ENCODE peak calls at places on chromosomes 16 and 17, in ten cellular contexts. X is neural progenitor cell, L is neuronal stem cell, T is H9, H is mesendoderm, R is SK-N-SH, P is IMR-90, W is PC-3, G is fibroblast of lung, I is H1. J is an unnamed sample. For H3K4me1, the result is how much of the 10 kb centered on the place peaks cover.

GRCh38 chr16:77869997-77870813 is 81.8 kb downstream of the VAT1L start:
- DNase-seq in X (no peak), L (no peak), T (no peak), H (peak), R (no peak), P (no peak), W (no peak), G (peak), I (no peak), J (peak)

GRCh38 chr17:42944211-42944610 is 20.0 kb downstream of the AARSD1 start:
- DNase-seq in X (no peak), L (no peak), T (no peak), H (no peak), R (no peak), P (peak), W (no peak), G (no peak), I (no peak), J (no peak)

GRCh38 chr17:57999496-58000017 is 7.5 kb downstream of the SRSF1 start:
- DNase-seq in X (peak), L (peak), T (no peak), H (peak), R (peak), P (peak), W (peak), G (peak), I (no peak), J (peak)

GRCh38 chr17:19650826-19651225 is 2.3 kb downstream of the ALDH3A2 start:
- DNase-seq in X (no peak), L (no peak), T (no peak), H (no peak), R (no peak), P (peak), W (peak), G (peak), I (no peak), J (peak)

GRCh38 chr17:74858672-74859438 is 830 bp downstream of the GRIN2C start:
- DNase-seq in X (no peak), L (no peak), T (no peak), H (no peak), R (no peak), P (no peak), W (no peak), G (no peak), I (no peak), J (no peak)

GRCh38 chr17:6000426-6000825 is 69.8 kb upstream of the WSCD1 start:
- DNase-seq in X (no peak), L (no peak), T (no peak), H (no peak), R (no peak), P (no peak), W (no peak), G (no peak), I (no peak), J (no peak)

GRCh38 chr17:43945074-43945824 is 3.0 kb upstream of the PPY start:
- DNase-seq in X (no peak), L (no peak), T (no peak), H (no peak), R (no peak), P (peak), W (no peak), G (peak), I (no peak), J (peak)

GRCh38 chr16:85612801-85613608 is at the start of gene GSE1:
- DNase-seq in X (peak), L (peak), T (peak), H (peak), R (peak), P (peak), W (peak), G (peak), I (peak), J (peak)

GRCh38 chr16:88691924-88692560 is 5.7 kb upstream of the SNAI3 start:
- DNase-seq in X (no peak), L (no peak), T (no peak), H (no peak), R (no peak), P (no peak), W (no peak), G (no peak), I (no peak), J (no peak)

GRCh38 chr17:83028851-83029250 is 50.6 kb upstream of the METRNL start:
- DNase-seq in X (no peak), L (no peak), T (no peak), H (no peak), R (no peak), P (no peak), W (no peak), G (no peak), I (no peak), J (no peak)

GRCh38 chr17:73401911-73402310 is 90.1 kb upstream of the CDC42EP4 start:
- DNase-seq in X (peak), L (peak), T (peak), H (peak), R (peak), P (peak), W (no peak), G (peak), I (peak), J (no peak)

GRCh38 chr17:37019117-37019744 is 70.5 kb downstream of the AATF start:
- DNase-seq in X (peak), L (peak), T (no peak), H (no peak), R (no peak), P (no peak), W (no peak), G (no peak), I (no peak), J (no peak)

GRCh38 chr17:39755550-39756375 is 18.0 kb downstream of the GRB7 start:
- DNase-seq in X (no peak), L (no peak), T (peak), H (no peak), R (no peak), P (peak), W (no peak), G (no peak), I (no peak), J (no peak)

GRCh38 chr17:17567631-17568030 is 23.9 kb downstream of the PEMT start:
- DNase-seq in X (no peak), L (no peak), T (no peak), H (no peak), R (peak), P (peak), W (no peak), G (peak), I (no peak), J (peak)

GRCh38 chr16:63057342-63057741 is 1021.1 kb upstream of the CDH8 start:
- DNase-seq in X (no peak), L (no peak), T (no peak), H (no peak), R (no peak), P (no peak), W (no peak), G (no peak), I (no peak), J (no peak)

GRCh38 chr17:38797828-38798227 is 1.5 kb downstream of the PIP4K2B start:
- DNase-seq in X (no peak), L (no peak), T (no peak), H (no peak), R (no peak), P (peak), W (no peak), G (no peak), I (no peak), J (no peak)

GRCh38 chr17:34365340-34365739 is 2.3 kb upstream of the CCL1 start:
- DNase-seq in X (no peak), L (no peak), T (no peak), H (no peak), R (no peak), P (no peak), W (no peak), G (no peak), I (no peak), J (no peak)

GRCh38 chr16:2523801-2524231 is 3.6 kb downstream of the AMDHD2 start:
- DNase-seq in X (no peak), L (no peak), T (peak), H (no peak), R (no peak), P (no peak), W (no peak), G (no peak), I (no peak), J (no peak)

GRCh38 chr17:42039794-42040763 is 10.3 kb downstream of the C17orf113 start:
- DNase-seq in X (no peak), L (no peak), T (peak), H (no peak), R (no peak), P (no peak), W (no peak), G (peak), I (no peak), J (no peak)

GRCh38 chr16:88363239-88363891 is 19.4 kb upstream of the ZNF469 start:
- DNase-seq in X (no peak), L (no peak), T (no peak), H (no peak), R (no peak), P (no peak), W (no peak), G (no peak), I (no peak), J (no peak)

GRCh38 chr16:29719063-29719462 is 26.7 kb downstream of the C16orf54 start:
- DNase-seq in X (no peak), L (no peak), T (peak), H (no peak), R (no peak), P (no peak), W (no peak), G (no peak), I (no peak), J (no peak)

GRCh38 chr16:15811778-15812750 is 44.8 kb downstream of the MYH11 start:
- DNase-seq in X (peak), L (peak), T (no peak), H (peak), R (no peak), P (peak), W (peak), G (peak), I (no peak), J (peak)

GRCh38 chr16:89720520-89720858 is 209 bp downstream of the VPS9D1 start:
- DNase-seq in X (peak), L (peak), T (peak), H (peak), R (peak), P (no peak), W (peak), G (peak), I (peak), J (no peak)

GRCh38 chr17:6444573-6445335 is 499 bp downstream of the PIMREG start:
- DNase-seq in X (peak), L (no peak), T (no peak), H (no peak), R (no peak), P (no peak), W (no peak), G (no peak), I (no peak), J (no peak)

GRCh38 chr17:5788266-5788900 is 204.1 kb upstream of the NLRP1 start:
- DNase-seq in X (no peak), L (no peak), T (no peak), H (peak), R (no peak), P (peak), W (peak), G (peak), I (no peak), J (peak)

GRCh38 chr16:63100082-63100481 is 1063.8 kb upstream of the CDH8 start:
- DNase-seq in X (peak), L (no peak), T (no peak), H (no peak), R (no peak), P (no peak), W (no peak), G (no peak), I (no peak), J (no peak)

GRCh38 chr17:1486802-1487695 is 5.4 kb downstream of the MYO1C start:
- DNase-seq in X (peak), L (peak), T (peak), H (peak), R (no peak), P (no peak), W (no peak), G (peak), I (peak), J (peak)

GRCh38 chr16:47712276-47713224 is 251.4 kb downstream of the PHKB start:
- DNase-seq in X (no peak), L (no peak), T (no peak), H (no peak), R (peak), P (no peak), W (peak), G (peak), I (no peak), J (peak)

GRCh38 chr16:8861563-8862308 is 7.1 kb downstream of the CARHSP1 start:
- DNase-seq in X (no peak), L (no peak), T (no peak), H (no peak), R (no peak), P (no peak), W (no peak), G (no peak), I (no peak), J (no peak)

GRCh38 chr17:8887834-8888703 is 20.6 kb upstream of the PIK3R6 start:
- DNase-seq in X (peak), L (peak), T (peak), H (peak), R (peak), P (no peak), W (peak), G (peak), I (peak), J (peak)

GRCh38 chr16:3879887-3880564 is 487 bp downstream of the CREBBP start:
- DNase-seq in X (peak), L (no peak), T (peak), H (peak), R (peak), P (peak), W (peak), G (peak), I (no peak), J (peak)

GRCh38 chr17:49618112-49618611 is 42.5 kb downstream of the NXPH3 start:
- DNase-seq in X (no peak), L (no peak), T (no peak), H (no peak), R (no peak), P (peak), W (no peak), G (peak), I (no peak), J (peak)

GRCh38 chr16:75264531-75264998 is 13.1 kb upstream of the BCAR1 start:
- DNase-seq in X (no peak), L (no peak), T (no peak), H (no peak), R (peak), P (peak), W (no peak), G (no peak), I (no peak), J (no peak)

GRCh38 chr16:69095179-69095578 is 10.3 kb upstream of the HAS3 start:
- DNase-seq in X (no peak), L (no peak), T (no peak), H (no peak), R (no peak), P (no peak), W (no peak), G (no peak), I (no peak), J (no peak)

GRCh38 chr17:57580055-57580739 is 164.9 kb downstream of the CCDC182 start:
- DNase-seq in X (peak), L (no peak), T (no peak), H (no peak), R (no peak), P (no peak), W (no peak), G (no peak), I (no peak), J (no peak)

GRCh38 chr17:9226130-9226793 is 205.0 kb downstream of the NTN1 start:
- DNase-seq in X (no peak), L (no peak), T (no peak), H (no peak), R (no peak), P (no peak), W (no peak), G (no peak), I (no peak), J (no peak)

GRCh38 chr16:675884-676564 is 553 bp downstream of the RHBDL1 start:
- DNase-seq in X (no peak), L (no peak), T (no peak), H (no peak), R (no peak), P (no peak), W (no peak), G (no peak), I (peak), J (no peak)

GRCh38 chr17:20988001-20988641 is 54.7 kb downstream of the USP22 start:
- DNase-seq in X (no peak), L (no peak), T (peak), H (no peak), R (no peak), P (no peak), W (no peak), G (no peak), I (no peak), J (no peak)

GRCh38 chr16:69566437-69567030 is 768 bp downstream of the NFAT5 start:
- DNase-seq in X (peak), L (peak), T (peak), H (no peak), R (peak), P (peak), W (peak), G (peak), I (peak), J (peak)

GRCh38 chr17:68829211-68829610 is 126.0 kb downstream of the ABCA8 start:
- DNase-seq in X (no peak), L (no peak), T (no peak), H (no peak), R (no peak), P (no peak), W (no peak), G (no peak), I (no peak), J (no peak)

DNA sequence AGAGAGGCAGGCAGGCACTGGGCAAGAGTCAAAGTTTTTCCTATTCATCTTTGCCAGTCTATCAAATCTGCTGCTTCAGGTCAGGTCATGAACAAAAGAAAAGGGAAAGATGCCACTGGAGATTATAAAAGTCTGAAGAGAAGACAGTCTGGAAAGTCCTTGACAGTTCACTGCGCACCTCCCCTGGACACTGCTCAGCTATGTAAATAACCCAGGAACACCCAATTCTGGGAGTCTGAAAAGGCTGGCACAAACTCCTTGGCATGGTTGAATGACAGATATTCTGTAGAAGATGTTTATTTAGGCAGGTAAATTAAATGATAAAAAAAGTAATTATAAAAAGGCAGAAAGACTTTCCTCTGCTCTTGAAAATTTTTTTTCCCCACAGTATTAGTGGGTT is 5.2 kb upstream of the CORO6 start:
- DNase-seq in X (no peak), L (no peak), T (no peak), H (no peak), R (no peak), P (no peak), W (no peak), G (no peak), I (no peak), J (no peak)
- H3K4me2 ChIP-seq in X (no peak), L (no peak), T (no peak), H (no peak), R (no peak), P (no peak), W (no peak), G (no peak), I (no peak), J (no peak)

GRCh38 chr17:78708510-78708973 is 73.5 kb downstream of the CYTH1 start:
- DNase-seq in X (peak), L (peak), T (peak), H (peak), R (peak), P (peak), W (peak), G (peak), I (peak), J (peak)

GRCh38 chr17:78707016-78707415 is 75.1 kb downstream of the CYTH1 start:
- DNase-seq in X (no peak), L (no peak), T (no peak), H (no peak), R (peak), P (no peak), W (peak), G (peak), I (no peak), J (no peak)

GRCh38 chr17:78706271-78706915 is 75.7 kb downstream of the CYTH1 start:
- DNase-seq in X (no peak), L (no peak), T (no peak), H (no peak), R (no peak), P (peak), W (peak), G (peak), I (no peak), J (peak)

GRCh38 chr17:78709119-78709681 is 72.9 kb downstream of the CYTH1 start:
- DNase-seq in X (no peak), L (no peak), T (no peak), H (no peak), R (no peak), P (no peak), W (no peak), G (no peak), I (no peak), J (no peak)

GRCh38 chr17:78707923-78708322 is 74.2 kb downstream of the CYTH1 start:
- DNase-seq in X (no peak), L (no peak), T (no peak), H (no peak), R (no peak), P (no peak), W (no peak), G (no peak), I (no peak), J (no peak)
- H3K4me1 ChIP-seq in X (under half), L (under half), T (under half), H (under half), R (half or more), P (under half), W (under half), G (under half), I (under half), J (under half)

DNA sequence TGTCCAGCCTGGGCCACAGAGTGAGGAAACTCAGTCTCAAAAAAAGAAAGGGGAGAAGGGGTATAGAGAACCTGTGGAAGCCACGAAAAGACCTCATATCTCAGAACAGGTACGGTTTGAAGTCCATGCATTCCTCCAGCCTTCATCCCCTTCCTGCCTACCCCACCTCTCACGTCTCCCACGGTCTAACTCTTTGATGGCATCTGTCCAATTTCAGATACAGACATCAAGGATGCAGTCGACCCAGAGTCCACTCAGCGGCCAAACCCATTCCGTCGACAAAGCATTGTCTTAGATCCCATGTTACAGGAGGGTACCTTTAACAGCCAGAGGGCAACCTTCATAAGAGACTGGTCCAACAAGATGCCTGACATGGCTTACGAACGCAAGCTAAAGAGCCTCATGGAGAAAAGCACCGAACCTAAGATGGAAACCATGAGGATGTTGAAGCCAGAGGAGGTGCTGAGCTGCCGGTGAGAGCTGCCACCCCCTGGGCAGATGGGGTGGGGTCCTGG is 22.7 kb downstream of the C16orf78 start:
- DNase-seq in X (no peak), L (no peak), T (no peak), H (no peak), R (no peak), P (no peak), W (no peak), G (no peak), I (peak), J (no peak)
- H3K9ac ChIP-seq in X (no peak), L (no peak), T (no peak), H (no peak), R (no peak), P (no peak), W (no peak), G (no peak), I (no peak), J (no peak)

GRCh38 chr16:49490321-49490705 is 116.7 kb downstream of the C16orf78 start:
- DNase-seq in X (no peak), L (no peak), T (no peak), H (no peak), R (no peak), P (no peak), W (no peak), G (no peak), I (no peak), J (no peak)
- H3K4me2 ChIP-seq in X (no peak), L (no peak), T (no peak), H (no peak), R (no peak), P (no peak), W (no peak), G (no peak), I (no peak), J (no peak)

DNA sequence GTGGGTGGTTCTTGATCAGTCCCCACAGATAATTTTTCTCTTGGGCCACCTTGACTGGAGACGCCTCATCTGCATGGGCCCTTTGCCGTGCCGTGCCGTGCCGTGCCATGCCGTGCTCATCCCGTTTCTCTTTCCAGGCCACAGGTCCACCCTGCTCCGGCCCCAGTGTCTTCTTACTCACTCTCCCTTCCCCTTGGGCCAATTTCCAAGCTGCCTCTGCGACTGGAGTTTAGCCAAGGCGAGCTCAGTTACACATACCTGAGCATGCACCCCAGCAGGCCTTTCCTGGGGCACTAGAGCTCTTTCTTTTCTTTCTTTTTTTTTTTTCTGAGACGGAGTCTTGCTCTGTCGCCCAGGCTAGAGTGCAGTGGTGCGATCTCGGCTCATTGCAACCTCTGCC is 40.5 kb upstream of the MGAT5B start:
- DNase-seq in X (no peak), L (no peak), T (no peak), H (no peak), R (no peak), P (no peak), W (no peak), G (no peak), I (no peak), J (no peak)
- H3K4me1 ChIP-seq in X (under half), L (under half), T (under half), H (under half), R (under half), P (under half), W (under half), G (under half), I (under half), J (under half)

J was measured in astrocyte.